ENCODE peak calls at places on chromosomes 7 and 10, in ten cellular contexts. T is ACHN; C is stimulated activated CD8-positive, alpha-beta memory T cell treated with anti-CD3 and anti-CD28 coated beads, Interleukin-2, amount 100 ng/mL, for 1 hour; B is ovary; U is endodermal cell; R is HCT116; X is Calu3; E is stimulated activated naive CD4-positive, alpha-beta T cell; N is HFF-Myc; Q is activated CD4-positive, alpha-beta T cell treated with anti-CD3 and anti-CD28 coated beads, Interleukin-2, amount 50 U/mL, for 1 hour. Z is an unnamed sample.

GRCh38 chr7:79523426-79523825 is 70.0 kb upstream of the MAGI2 start:
- DNase-seq in T (no peak), C (no peak), B (no peak), U (no peak), R (no peak), X (no peak), E (no peak), N (no peak), Q (no peak), Z (no peak)

GRCh38 chr10:91797077-91797690 is 1.0 kb upstream of the TNKS2 start:
- DNase-seq in T (no peak), C (no peak), B (no peak), U (no peak), R (no peak), X (peak), E (no peak), N (no peak), Q (no peak), Z (no peak)

GRCh38 chr10:121844537-121844936 is 83.3 kb downstream of the ATE1 start:
- DNase-seq in T (no peak), C (no peak), B (no peak), U (no peak), R (no peak), X (no peak), E (no peak), N (no peak), Q (no peak), Z (no peak)

GRCh38 chr7:154640266-154640865 is 362.6 kb downstream of the PAXIP1 start:
- DNase-seq in T (peak), C (no peak), B (no peak), U (peak), R (no peak), X (no peak), E (no peak), N (no peak), Q (no peak), Z (no peak)

GRCh38 chr7:78777844-78778243 is 675.6 kb downstream of the MAGI2 start:
- DNase-seq in T (no peak), C (no peak), B (no peak), U (no peak), R (no peak), X (no peak), E (no peak), N (no peak), Q (no peak), Z (no peak)

GRCh38 chr7:84492565-84493034 is 298.0 kb upstream of the SEMA3A start:
- DNase-seq in T (no peak), C (no peak), B (no peak), U (no peak), R (no peak), X (no peak), E (no peak), N (peak), Q (no peak), Z (no peak)

GRCh38 chr7:11127988-11128387 is 154.3 kb downstream of the PHF14 start:
- DNase-seq in T (no peak), C (no peak), B (no peak), U (no peak), R (no peak), X (no peak), E (no peak), N (no peak), Q (no peak), Z (no peak)

GRCh38 chr7:123538189-123538714 is 3.9 kb upstream of the IQUB start:
- DNase-seq in T (peak), C (no peak), B (no peak), U (no peak), R (peak), X (no peak), E (no peak), N (peak), Q (no peak), Z (peak)

GRCh38 chr7:93119191-93119905 is 1.6 kb upstream of the SAMD9 start:
- DNase-seq in T (no peak), C (no peak), B (no peak), U (peak), R (no peak), X (peak), E (no peak), N (no peak), Q (no peak), Z (no peak)

GRCh38 chr7:130096243-130096827 is 26.0 kb downstream of the KLHDC10 start:
- DNase-seq in T (no peak), C (no peak), B (no peak), U (no peak), R (no peak), X (no peak), E (no peak), N (no peak), Q (no peak), Z (no peak)

GRCh38 chr10:130351466-130352290 is 215.5 kb downstream of the GLRX3 start:
- DNase-seq in T (no peak), C (no peak), B (no peak), U (peak), R (no peak), X (no peak), E (no peak), N (no peak), Q (no peak), Z (no peak)

Z was measured in kidney epithelial cell.